ENCODE peak calls at places on chromosomes 7 and 10, in eight cellular contexts. J is lower lobe of right lung, P is fibroblast of the aortic adventitia, B is mucosa of descending colon, K is nephron progenitor cell, E is SK-N-SH, F is mesothelial cell of epicardium, U is ascending aorta. G is an unnamed sample.

GRCh38 chr10:78863121-78863520 is 205.6 kb upstream of the ZMIZ1 start:
- DNase-seq in B (no peak), J (no peak), F (no peak), U (no peak), P (no peak), E (peak), K (no peak), G (no peak)

GRCh38 chr10:76456190-76456589 is 1024.8 kb downstream of the LRMDA start:
- DNase-seq in U (peak), J (no peak), P (peak), K (no peak), E (no peak), B (no peak), F (no peak), G (no peak)

GRCh38 chr10:65793738-65794425 is 1132.0 kb upstream of the LRRTM3 start:
- DNase-seq in U (no peak), J (no peak), F (no peak), K (no peak), P (no peak), E (no peak), B (peak), G (no peak)

GRCh38 chr7:45295222-45295621 is 137.6 kb downstream of the RAMP3 start:
- DNase-seq in P (no peak), K (no peak), F (no peak), J (no peak), E (peak), U (no peak), B (no peak), G (no peak)

GRCh38 chr7:91569702-91570457 is 305.6 kb downstream of the FZD1 start:
- DNase-seq in J (no peak), E (no peak), F (no peak), P (peak), B (no peak), U (no peak), K (no peak), G (no peak)

GRCh38 chr7:12323415-12323814 is 80.2 kb downstream of the VWDE start:
- DNase-seq in E (no peak), J (no peak), B (no peak), K (no peak), P (no peak), F (no peak), U (no peak), G (no peak)

GRCh38 chr10:50740351-50740688 is 584 bp downstream of the ASAH2B start:
- DNase-seq in J (no peak), F (no peak), E (no peak), P (peak), B (no peak), K (no peak), U (no peak), G (no peak)

GRCh38 chr10:62112963-62113362 is 155.7 kb downstream of the RTKN2 start:
- DNase-seq in K (no peak), B (no peak), E (no peak), F (no peak), J (no peak), P (no peak), U (no peak), G (no peak)

GRCh38 chr10:21432266-21432665 is 93.2 kb downstream of the SKIDA1 start:
- DNase-seq in P (no peak), U (no peak), E (no peak), K (no peak), B (no peak), J (no peak), F (no peak), G (no peak)

GRCh38 chr7:82244947-82245346 is 198.6 kb downstream of the CACNA2D1 start:
- DNase-seq in F (no peak), P (no peak), E (no peak), U (no peak), B (no peak), K (no peak), J (no peak), G (no peak)

GRCh38 chr10:48964038-48964437 is 24.4 kb upstream of the LRRC18 start:
- DNase-seq in K (no peak), E (no peak), B (no peak), J (no peak), F (no peak), P (no peak), U (no peak), G (no peak)

GRCh38 chr10:34262965-34263364 is 552.1 kb downstream of the PARD3 start:
- DNase-seq in U (no peak), P (no peak), F (no peak), B (no peak), K (no peak), E (no peak), J (no peak), G (no peak)

GRCh38 chr7:155806096-155806871 is 6.0 kb downstream of the SHH start:
- DNase-seq in F (no peak), K (no peak), B (no peak), E (peak), J (no peak), U (no peak), P (no peak), G (peak)

GRCh38 chr7:151304856-151305255 is 36.8 kb upstream of the NUB1 start:
- DNase-seq in J (no peak), B (no peak), K (no peak), F (no peak), E (no peak), U (no peak), P (no peak), G (no peak)

GRCh38 chr7:143884978-143885559 is 16.9 kb downstream of the TCAF1 start:
- DNase-seq in B (peak), E (peak), U (no peak), F (peak), P (peak), J (no peak), K (peak), G (peak)

GRCh38 chr7:38189256-38189938 is 11.4 kb downstream of the STARD3NL start:
- DNase-seq in F (no peak), B (no peak), P (no peak), K (no peak), E (no peak), J (no peak), U (no peak), G (no peak)

GRCh38 chr7:33849961-33850559 is 55.3 kb upstream of the BMPER start:
- DNase-seq in K (no peak), P (peak), U (no peak), F (no peak), E (no peak), J (no peak), B (no peak), G (no peak)

GRCh38 chr7:98956937-98957336 is 78.6 kb downstream of the TRRAP start:
- DNase-seq in K (no peak), F (no peak), B (no peak), J (no peak), E (no peak), P (no peak), U (peak), G (no peak)

GRCh38 chr10:86521620-86522384 is at the start of gene WAPL:
- DNase-seq in B (peak), U (peak), K (peak), P (peak), F (peak), J (peak), E (peak), G (peak)
- TF ChIP-seq CTCF in B (no peak), U (no peak), K (no peak), P (no peak), F (no peak), J (no peak), E (no peak), G (no peak)

DNA sequence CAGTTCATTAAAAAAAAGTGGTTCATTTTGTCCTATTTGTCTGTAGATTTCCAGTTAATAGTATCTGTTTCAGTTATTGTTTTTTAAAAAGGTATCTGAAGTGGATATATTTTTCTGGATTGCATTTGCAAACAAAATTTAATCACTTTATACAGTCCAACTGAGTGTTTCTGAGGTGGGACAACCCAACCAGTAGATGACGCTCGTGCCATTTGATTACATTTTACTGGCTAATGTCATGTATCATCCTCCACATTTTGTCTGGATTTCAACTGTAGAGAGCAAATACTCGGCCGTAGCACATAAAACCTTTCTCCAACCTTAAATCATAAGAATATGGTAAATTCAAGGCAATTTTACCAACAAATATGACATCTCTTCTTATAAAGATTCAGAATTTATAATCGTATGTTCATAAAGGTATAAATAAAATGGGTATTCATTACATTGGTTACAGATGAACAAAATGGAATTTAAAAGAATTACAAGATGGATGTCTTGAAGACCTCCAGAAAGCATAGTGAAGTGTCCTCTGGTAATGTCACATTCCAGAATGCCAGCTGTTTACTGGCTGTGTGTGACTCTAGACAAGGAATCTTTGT is 789.0 kb downstream of the PHTF2 start:
- DNase-seq in F (no peak), J (no peak), E (peak), B (no peak), P (peak), K (no peak), U (no peak), G (no peak)
- TF ChIP-seq CTCF in F (no peak), J (no peak), E (peak), B (no peak), P (peak), K (no peak), U (no peak), G (no peak)

GRCh38 chr7:104272767-104273384 is 55.5 kb upstream of the LHFPL3 start:
- DNase-seq in E (peak), K (no peak), F (no peak), B (no peak), J (no peak), P (peak), U (no peak), G (no peak)
- TF ChIP-seq CTCF in E (peak), K (peak), F (no peak), B (peak), J (peak), P (peak), U (no peak), G (peak)

GRCh38 chr10:115417585-115418265 is 324.6 kb downstream of the ATRNL1 start:
- DNase-seq in J (no peak), E (peak), P (no peak), B (no peak), K (peak), F (no peak), U (no peak), G (peak)
- TF ChIP-seq CTCF in J (peak), E (peak), P (no peak), B (no peak), K (peak), F (no peak), U (no peak), G (peak)

GRCh38 chr10:124112891-124113580 is 19.6 kb upstream of the CHST15 start:
- DNase-seq in U (no peak), B (no peak), J (no peak), F (no peak), K (no peak), P (no peak), E (no peak), G (no peak)
- TF ChIP-seq CTCF in U (no peak), B (no peak), J (no peak), F (no peak), K (no peak), P (no peak), E (no peak), G (no peak)

DNA sequence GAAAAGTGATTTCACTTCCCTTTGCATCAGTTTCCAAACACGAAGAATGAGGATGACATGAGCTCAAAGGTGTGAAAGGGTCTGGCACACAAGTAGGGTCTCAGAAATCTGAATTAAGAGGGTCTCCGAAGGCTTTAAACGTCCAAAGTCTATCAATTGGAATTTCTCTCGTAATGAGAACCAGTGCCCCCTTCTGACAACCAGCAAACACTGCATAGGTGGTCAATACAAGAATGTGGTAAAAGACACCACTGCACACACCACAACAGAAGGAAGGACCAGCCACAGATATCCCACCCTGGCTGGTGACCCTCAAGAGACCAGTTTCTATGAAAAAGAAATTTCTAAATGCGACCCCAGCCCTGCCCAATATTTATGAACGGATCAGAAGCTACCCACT is 78.1 kb downstream of the CALN1 start:
- DNase-seq in J (no peak), K (no peak), U (no peak), E (peak), B (no peak), F (no peak), P (no peak), G (no peak)
- TF ChIP-seq CTCF in J (no peak), K (peak), U (no peak), E (peak), B (no peak), F (no peak), P (no peak), G (peak)

G was measured in glutamatergic neuron.